ENCODE peak calls at places on chromosomes 1 and 21, in ten cellular contexts. J, C, U, O, K, W, E, R, F and B are unnamed samples.
A peak's percentile ranks its signal among the peaks of the same experiment; 100 is the strongest.

GRCh38 chr1:47558601-47559593 is 121.1 kb downstream of the FOXD2 start:
- DNase-seq in J (peak; percentile 71), C (no peak), U (peak; percentile 24), O (no peak), K (peak; percentile 82), W (peak; percentile 87), E (no peak), R (peak; percentile 78), F (no peak), B (no peak)

GRCh38 chr1:212414328-212415106 is at the start of gene PACC1:
- DNase-seq in J (peak; percentile 97), C (peak; percentile 93), U (peak; percentile 88), O (peak; percentile 89), K (peak; percentile 94), W (peak; percentile 90), E (peak; percentile 80), R (peak; percentile 92), F (peak; percentile 94), B (peak; percentile 97)

GRCh38 chr1:143720087-143721023 is 251.4 kb downstream of the FAM72C start:
- DNase-seq in J (peak; percentile 59), C (peak; percentile 60), U (peak; percentile 66), O (no peak), K (no peak), W (no peak), E (peak; percentile 11), R (peak; percentile 44), F (peak; percentile 67), B (no peak)

GRCh38 chr1:11406845-11407244 is 72.1 kb upstream of the DISP3 start:
- DNase-seq in J (no peak), C (no peak), U (no peak), O (no peak), K (no peak), W (no peak), E (no peak), R (no peak), F (no peak), B (no peak)

GRCh38 chr1:38741341-38741740 is 118.2 kb downstream of the RRAGC start:
- DNase-seq in J (no peak), C (no peak), U (no peak), O (no peak), K (no peak), W (no peak), E (no peak), R (no peak), F (no peak), B (no peak)

GRCh38 chr1:222167111-222167510 is 380.8 kb downstream of the HHIPL2 start:
- DNase-seq in J (no peak), C (no peak), U (peak; percentile 38), O (no peak), K (no peak), W (peak; percentile 51), E (peak; percentile 94), R (peak; percentile 24), F (no peak), B (peak; percentile 25)

GRCh38 chr1:100499412-100499811 is 38.5 kb upstream of the GPR88 start:
- DNase-seq in J (no peak), C (no peak), U (no peak), O (no peak), K (no peak), W (no peak), E (peak; percentile 16), R (no peak), F (no peak), B (no peak)

GRCh38 chr1:180609643-180610555 is 21.9 kb upstream of the XPR1 start:
- DNase-seq in J (no peak), C (no peak), U (no peak), O (no peak), K (no peak), W (no peak), E (peak; percentile 34), R (no peak), F (no peak), B (peak; percentile 47)

GRCh38 chr21:37386151-37386550 is 19.6 kb downstream of the DYRK1A start:
- DNase-seq in J (no peak), C (no peak), U (no peak), O (no peak), K (no peak), W (no peak), E (no peak), R (no peak), F (no peak), B (no peak)

GRCh38 chr21:37385179-37385765 is 18.7 kb downstream of the DYRK1A start:
- DNase-seq in J (no peak), C (no peak), U (no peak), O (no peak), K (no peak), W (no peak), E (no peak), R (no peak), F (no peak), B (no peak)

GRCh38 chr21:37383784-37384311 is 17.3 kb downstream of the DYRK1A start:
- DNase-seq in J (no peak), C (no peak), U (no peak), O (no peak), K (no peak), W (no peak), E (no peak), R (no peak), F (no peak), B (no peak)

GRCh38 chr21:37383066-37383465 is 16.5 kb downstream of the DYRK1A start:
- DNase-seq in J (no peak), C (no peak), U (no peak), O (no peak), K (no peak), W (no peak), E (no peak), R (no peak), F (no peak), B (no peak)

DNA sequence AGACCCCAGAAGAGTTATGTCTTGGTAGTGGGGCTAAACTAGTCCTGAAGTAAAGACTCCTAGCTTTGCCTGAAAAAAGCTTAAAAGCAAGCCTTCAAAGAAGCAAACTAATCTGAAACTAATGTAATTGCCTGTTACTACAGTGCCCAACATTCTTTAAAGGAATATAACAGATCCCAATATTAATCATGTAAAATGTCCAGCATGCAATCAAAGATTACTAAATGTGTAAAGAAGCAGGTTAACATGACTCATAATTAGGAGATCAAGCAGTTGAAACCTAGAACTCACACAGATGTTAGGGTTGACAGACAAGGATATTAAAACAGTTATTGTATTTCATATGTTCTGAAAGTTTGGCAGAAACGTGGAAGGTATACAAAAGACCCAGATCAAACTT is 17.8 kb downstream of the DYRK1A start:
- DNase-seq in J (no peak), C (no peak), U (no peak), O (no peak), K (no peak), W (no peak), E (no peak), R (no peak), F (no peak), B (no peak)
- H3K4me1 ChIP-seq in J (no peaks in the 10 kb centered on the region), C (peaks cover 51% of the 10 kb centered on the region), U (peaks cover 31% of the 10 kb centered on the region), O (peaks cover 19% of the 10 kb centered on the region), K (no peaks in the 10 kb centered on the region), W (peaks cover 99% of the 10 kb centered on the region), E (peaks cover 6% of the 10 kb centered on the region), R (peaks cover 27% of the 10 kb centered on the region), F (peaks cover 87% of the 10 kb centered on the region), B (peaks cover 62% of the 10 kb centered on the region)

DNA sequence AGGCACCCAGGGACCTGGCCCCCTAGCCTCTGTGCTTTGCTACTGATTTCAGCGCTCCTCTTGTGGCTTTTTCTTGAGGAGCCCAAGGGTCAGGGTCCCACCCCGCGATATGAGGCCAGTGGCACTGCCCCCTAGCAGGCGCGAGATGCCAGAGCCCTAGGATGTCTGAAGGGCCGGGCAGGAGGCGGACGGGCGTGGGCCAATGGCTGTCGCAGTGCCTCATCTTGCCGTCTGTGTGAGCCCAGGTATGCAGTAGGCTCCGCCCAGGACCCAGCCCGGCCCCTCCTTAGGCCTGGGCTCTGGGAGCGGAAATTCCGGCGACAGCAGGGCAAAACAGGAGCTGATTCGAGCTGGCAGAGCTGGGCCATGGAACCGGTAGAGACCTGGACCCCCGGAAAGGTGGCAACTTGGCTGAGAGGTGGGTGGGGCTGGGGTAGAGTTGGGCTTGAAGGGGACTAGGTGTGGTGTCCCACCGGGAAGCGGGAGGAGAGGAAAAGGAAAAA is at the start of gene CNKSR1:
- DNase-seq in J (peak; percentile 89), C (no peak), U (no peak), O (no peak), K (no peak), W (peak; percentile 87), E (no peak), R (peak; percentile 89), F (no peak), B (peak; percentile 90)
- TF ChIP-seq POLR2A in J (peak; percentile 71), C (no peak), U (no peak), O (no peak), K (no peak), W (no peak), E (no peak), R (peak; percentile 88), F (peak; percentile 30), B (no peak)

GRCh38 chr1:26350701-26351590 is 3.0 kb downstream of the CRYBG2 start:
- DNase-seq in J (peak; percentile 81), C (no peak), U (peak; percentile 77), O (no peak), K (no peak), W (no peak), E (peak; percentile 24), R (peak; percentile 63), F (no peak), B (no peak)

GRCh38 chr1:26350343-26350700 is 3.6 kb downstream of the CRYBG2 start:
- DNase-seq in J (no peak), C (no peak), U (no peak), O (no peak), K (no peak), W (no peak), E (no peak), R (no peak), F (no peak), B (no peak)

GRCh38 chr1:26352338-26352679 is 1.6 kb downstream of the CRYBG2 start:
- DNase-seq in J (no peak), C (no peak), U (no peak), O (no peak), K (no peak), W (no peak), E (no peak), R (no peak), F (no peak), B (no peak)

GRCh38 chr1:26353210-26353859 is 595 bp downstream of the CRYBG2 start:
- DNase-seq in J (no peak), C (no peak), U (no peak), O (no peak), K (no peak), W (no peak), E (no peak), R (no peak), F (no peak), B (no peak)

DNA sequence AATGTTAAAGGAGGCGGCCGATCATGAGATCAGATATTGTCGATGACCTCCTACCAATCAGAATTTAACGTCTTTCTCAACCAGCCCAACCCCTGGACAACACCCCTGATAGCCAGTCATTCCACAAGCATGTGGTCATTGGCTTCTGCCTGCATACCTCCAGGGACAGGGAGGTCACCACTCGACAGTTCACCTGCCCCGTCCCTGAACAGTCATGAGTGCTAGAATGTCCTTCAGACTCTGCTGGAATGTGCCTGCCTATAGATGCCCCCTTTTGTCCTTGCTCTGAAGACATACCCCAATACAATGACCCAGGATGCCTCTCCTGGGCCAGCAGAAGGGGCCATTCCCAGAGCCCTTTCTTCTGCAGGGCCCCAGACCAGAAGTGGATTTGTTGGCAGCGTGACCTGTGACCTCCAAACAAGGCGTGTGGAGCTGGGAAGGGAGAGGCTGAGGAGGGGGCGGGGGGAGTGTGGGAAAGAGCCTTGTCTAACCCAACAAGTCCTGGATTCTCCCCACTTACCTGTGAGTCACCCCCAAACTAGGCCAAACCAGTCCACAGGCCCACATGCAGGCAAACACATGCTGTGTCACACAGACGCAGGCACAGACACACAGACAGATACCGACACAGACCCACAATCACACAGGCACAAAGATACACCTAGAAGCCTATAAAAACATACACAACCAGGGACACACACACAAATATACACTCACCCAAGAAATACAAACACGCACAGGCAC is 2.2 kb downstream of the CRYBG2 start:
- DNase-seq in J (peak; percentile 73), C (no peak), U (peak; percentile 78), O (no peak), K (no peak), W (no peak), E (peak; percentile 65), R (peak; percentile 35), F (no peak), B (no peak)
- H3K4me1 ChIP-seq in J (no peaks in the 10 kb centered on the region), C (peaks cover 53% of the 10 kb centered on the region), U (peaks cover 61% of the 10 kb centered on the region), O (no peaks in the 10 kb centered on the region), K (no peaks in the 10 kb centered on the region), W (peaks cover under 1% of the 10 kb centered on the region), E (peaks cover 9% of the 10 kb centered on the region), R (no peaks in the 10 kb centered on the region), F (no peaks in the 10 kb centered on the region), B (peaks cover 3% of the 10 kb centered on the region)

GRCh38 chr21:36297938-36298572 is 21.9 kb upstream of the MORC3 start:
- DNase-seq in J (peak; percentile 93), C (peak; percentile 71), U (peak; percentile 29), O (no peak), K (no peak), W (peak; percentile 56), E (peak; percentile 15), R (peak; percentile 85), F (peak; percentile 69), B (no peak)
- TF ChIP-seq POLR2A in J (peak; percentile 14), C (peak; percentile 42), U (no peak), O (no peak), K (peak; percentile 12), W (no peak), E (no peak), R (peak; percentile 80), F (peak; percentile 16), B (no peak)